ENCODE peak calls at places on chromosome 6, in six cellular contexts. V is GM23338, D is esophagus squamous epithelium, A is foreskin keratinocyte, I is GM23248, J is transverse colon. H is an unnamed sample.

GRCh38 chr6:49713346-49713745 is at the start of gene CRISP2:
- DNase-seq in A (no peak), I (no peak), V (peak; percentile 81), J (no peak), D (no peak), H (no peak)

GRCh38 chr6:149130093-149130872 is 187.2 kb upstream of the TAB2 start:
- DNase-seq in I (peak; percentile 18), J (no peak), V (no peak), D (no peak), A (no peak), H (no peak)

GRCh38 chr6:169312658-169313346 is 59.2 kb upstream of the THBS2 start:
- DNase-seq in D (no peak), A (no peak), I (peak; percentile 77), J (no peak), V (no peak), H (peak; percentile 30)

GRCh38 chr6:1662532-1662931 is 52.8 kb downstream of the FOXC1 start:
- DNase-seq in V (no peak), I (peak; percentile 36), A (no peak), D (no peak), J (no peak), H (no peak)

GRCh38 chr6:6494677-6495076 is 93.8 kb upstream of the LY86 start:
- DNase-seq in J (peak; percentile 47), V (peak; percentile 89), I (peak; percentile 16), D (no peak), A (no peak), H (peak; percentile 82)

GRCh38 chr6:142297996-142298753 is 3.6 kb upstream of the ADGRG6 start:
- DNase-seq in I (peak; percentile 78), V (no peak), J (no peak), A (peak; percentile 90), D (no peak), H (no peak)

GRCh38 chr6:7267521-7268091 is 45.4 kb downstream of the SSR1 start:
- DNase-seq in J (no peak), D (no peak), I (peak; percentile 97), A (peak; percentile 97), V (no peak), H (peak; percentile 82)

GRCh38 chr6:93727447-93727846 is 308.1 kb upstream of the EPHA7 start:
- DNase-seq in V (no peak), I (no peak), D (no peak), A (no peak), J (no peak), H (no peak)

GRCh38 chr6:160992323-160993314 is 1.1 kb downstream of the MAP3K4 start:
- DNase-seq in D (no peak), I (peak; percentile 84), V (peak; percentile 81), A (peak; percentile 45), J (peak; percentile 51), H (no peak)

GRCh38 chr6:53493635-53494025 is 51.3 kb downstream of the GCLC start:
- DNase-seq in A (no peak), V (no peak), I (peak; percentile 36), D (no peak), J (no peak), H (no peak)

GRCh38 chr6:67210450-67210849 is 1424.6 kb upstream of the ADGRB3 start:
- DNase-seq in D (no peak), I (no peak), A (no peak), V (no peak), J (no peak), H (no peak)

GRCh38 chr6:134021396-134022122 is 30.9 kb downstream of the SLC2A12 start:
- DNase-seq in A (no peak), J (no peak), I (no peak), D (no peak), V (no peak), H (no peak)
- H3K27ac ChIP-seq in A (no peak overlapping the region), J (no peak overlapping the region), I (no peak overlapping the region), D (peak overlapping the region; percentile 49), V (no peak overlapping the region), H (no peak overlapping the region)

DNA sequence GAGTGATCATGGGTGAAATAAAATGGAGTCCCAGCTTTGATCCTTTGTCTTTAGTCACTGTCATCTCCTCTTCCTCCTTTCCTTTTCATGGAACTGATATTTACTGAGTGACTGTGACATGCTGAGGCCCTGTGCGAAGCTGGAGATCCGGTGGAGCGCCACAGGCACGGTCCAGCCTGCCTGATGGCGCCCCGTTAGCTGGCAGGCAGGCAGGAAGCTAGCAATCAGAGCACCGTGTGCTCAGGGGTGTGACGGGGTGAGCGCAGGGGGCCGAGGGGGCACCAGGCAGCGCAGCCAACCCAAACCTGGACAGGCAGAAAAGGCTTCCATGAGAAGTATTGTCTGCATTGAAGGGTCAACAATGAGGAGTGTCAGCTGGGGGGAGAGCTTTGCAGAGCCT is 100.2 kb upstream of the AKAP12 start:
- DNase-seq in V (no peak), J (no peak), A (no peak), I (no peak), D (no peak), H (no peak)
- H3K27ac ChIP-seq in V (no peak overlapping the region), J (no peak overlapping the region), A (no peak overlapping the region), I (no peak overlapping the region), D (no peak overlapping the region), H (no peak overlapping the region)

GRCh38 chr6:56775498-56776166 is 132.9 kb upstream of the DST start:
- DNase-seq in J (no peak), I (no peak), V (peak; percentile 95), A (no peak), D (no peak), H (no peak)
- H3K27ac ChIP-seq in J (no peak overlapping the region), I (no peak overlapping the region), V (peak overlapping the region; percentile 91), A (no peak overlapping the region), D (no peak overlapping the region), H (no peak overlapping the region)

DNA sequence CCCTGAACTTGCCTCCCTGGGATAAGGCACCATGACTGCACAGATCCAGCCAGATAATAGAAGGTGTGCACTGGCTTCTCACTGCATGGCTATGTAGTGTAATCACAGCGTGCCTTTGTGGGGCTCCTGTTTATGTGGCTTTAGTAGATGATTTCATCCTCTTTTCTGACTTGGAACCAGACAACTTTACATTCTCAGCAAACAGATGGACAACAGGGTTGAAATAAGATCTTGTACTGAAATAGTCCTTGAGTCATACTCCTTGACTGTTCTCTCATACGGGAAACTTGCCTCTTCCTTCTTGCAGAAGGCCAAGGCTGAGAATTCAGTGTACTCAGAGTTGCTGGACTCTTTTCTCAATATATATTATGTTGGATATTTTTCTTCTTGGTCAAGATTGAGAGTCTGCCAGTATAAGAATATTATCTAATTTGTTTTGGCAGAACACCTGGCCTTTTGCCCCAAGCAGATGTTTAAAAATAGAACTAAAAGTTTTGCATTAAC is 25.0 kb upstream of the RNF144B start:
- DNase-seq in J (no peak), A (peak; percentile 90), D (no peak), V (no peak), I (peak; percentile 92), H (no peak)
- H3K27ac ChIP-seq in J (no peak overlapping the region), A (peak overlapping the region; percentile 66), D (no peak overlapping the region), V (no peak overlapping the region), I (peak overlapping the region; percentile 61), H (no peak overlapping the region)

DNA sequence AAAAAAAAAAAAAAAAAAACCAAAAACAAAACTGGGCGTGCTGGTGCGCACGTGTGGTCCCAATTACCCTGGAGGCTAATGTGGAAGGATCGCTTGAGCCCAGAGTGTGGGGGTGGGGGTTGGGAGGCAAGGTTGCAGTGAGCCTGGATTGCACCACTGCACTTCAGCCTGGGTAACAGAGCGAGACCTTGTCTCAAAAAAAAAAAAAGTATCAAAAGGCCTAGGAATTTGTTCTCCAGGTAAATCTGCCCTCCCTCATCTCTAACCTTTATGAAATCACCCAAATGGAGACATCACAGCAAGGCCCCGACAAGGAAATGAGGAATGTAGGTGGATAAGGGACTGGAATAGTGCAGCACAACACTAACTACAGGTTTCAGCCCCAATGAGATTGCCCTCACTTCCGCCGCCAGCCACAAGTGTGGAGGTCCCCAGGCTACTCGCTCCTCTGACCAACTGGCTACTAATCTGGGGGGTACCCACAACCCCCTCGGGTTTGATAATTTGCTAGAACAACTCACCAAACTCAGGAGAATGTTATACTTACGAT is 36.8 kb upstream of the DDR1 start:
- DNase-seq in I (no peak), V (peak; percentile 70), A (no peak), J (no peak), D (no peak), H (no peak)
- H3K27ac ChIP-seq in I (no peak overlapping the region), V (peak overlapping the region; percentile 97), A (no peak overlapping the region), J (no peak overlapping the region), D (peak overlapping the region; percentile 77), H (no peak overlapping the region)

H was measured in right cardiac atrium.